ENCODE peak calls at places on chromosomes 12 and 14, in eight cellular contexts. W is WERI-Rb-1, A is PC-3, L is AG10803, P is astrocyte of the spinal cord, Y is fibroblast of the aortic adventitia, D is lower leg skin, R is mucosa of descending colon. C is an unnamed sample.

GRCh38 chr12:75635606-75636444 is 124.4 kb upstream of the KRR1 start:
- DNase-seq in D (no peak), P (peak), Y (peak), W (no peak), R (no peak), L (peak), A (peak), C (no peak)

GRCh38 chr12:65238609-65239008 is 39.9 kb upstream of the MSRB3 start:
- DNase-seq in A (no peak), L (no peak), P (no peak), W (no peak), Y (no peak), R (no peak), D (no peak), C (no peak)

GRCh38 chr12:64387201-64387816 is 3.2 kb downstream of the C12orf56 start:
- DNase-seq in D (no peak), A (peak), Y (no peak), L (no peak), W (no peak), P (no peak), R (no peak), C (no peak)

GRCh38 chr14:54589843-54590242 is 22.9 kb downstream of the SAMD4A start:
- DNase-seq in Y (no peak), R (no peak), D (no peak), P (no peak), L (peak), A (peak), W (no peak), C (no peak)

GRCh38 chr12:92431146-92431545 is 271.6 kb upstream of the PLEKHG7 start:
- DNase-seq in R (peak), A (no peak), D (no peak), P (no peak), L (no peak), Y (no peak), W (no peak), C (no peak)

GRCh38 chr12:130026608-130027176 is 122.9 kb upstream of the TMEM132D start:
- DNase-seq in L (no peak), P (no peak), D (no peak), W (peak), R (peak), Y (no peak), A (peak), C (no peak)

GRCh38 chr14:77714926-77715325 is 7.0 kb downstream of the SLIRP start:
- DNase-seq in L (no peak), D (no peak), R (no peak), W (no peak), A (no peak), Y (no peak), P (no peak), C (no peak)

GRCh38 chr12:22477166-22477893 is 67.0 kb downstream of the C2CD5 start:
- DNase-seq in W (no peak), A (no peak), L (peak), Y (peak), D (peak), R (no peak), P (peak), C (no peak)

GRCh38 chr14:32593290-32593942 is 264.3 kb downstream of the AKAP6 start:
- DNase-seq in A (peak), Y (peak), P (peak), R (no peak), L (peak), W (no peak), D (no peak), C (no peak)

GRCh38 chr14:103519043-103519836 is 3.4 kb downstream of the CKB start:
- DNase-seq in A (no peak), R (peak), L (peak), P (no peak), Y (peak), W (no peak), D (no peak), C (peak)

GRCh38 chr12:56315256-56315625 is 547 bp downstream of the CNPY2 start:
- DNase-seq in D (no peak), R (peak), A (no peak), Y (no peak), W (peak), P (peak), L (no peak), C (no peak)

GRCh38 chr12:128829870-128830504 is 6.2 kb upstream of the SLC15A4 start:
- DNase-seq in Y (no peak), W (peak), L (no peak), D (no peak), A (peak), R (no peak), P (no peak), C (no peak)

GRCh38 chr12:44015333-44015941 is 179.6 kb downstream of the TMEM117 start:
- DNase-seq in R (no peak), D (no peak), A (peak), P (peak), L (peak), W (no peak), Y (peak), C (no peak)

GRCh38 chr12:90111646-90112565 is 403.3 kb upstream of the ATP2B1 start:
- DNase-seq in A (no peak), W (peak), D (no peak), P (no peak), Y (no peak), L (no peak), R (no peak), C (no peak)

GRCh38 chr14:100067971-100068959 is 3.0 kb downstream of the EVL start:
- DNase-seq in W (no peak), D (peak), L (no peak), Y (no peak), A (peak), R (peak), P (no peak), C (no peak)

GRCh38 chr14:61174395-61175386 is 106.4 kb downstream of the TMEM30B start:
- DNase-seq in A (peak), L (peak), W (no peak), Y (peak), R (no peak), P (peak), D (no peak), C (no peak)

GRCh38 chr14:52649511-52649910 is 45.8 kb downstream of the ERO1A start:
- DNase-seq in Y (no peak), W (no peak), P (no peak), L (no peak), D (no peak), A (no peak), R (no peak), C (no peak)

GRCh38 chr12:1350055-1350933 is 244.1 kb downstream of the FBXL14 start:
- DNase-seq in R (no peak), A (peak), Y (peak), W (no peak), P (peak), D (no peak), L (peak), C (no peak)

GRCh38 chr12:50620050-50620974 is 115.5 kb downstream of the DIP2B start:
- DNase-seq in A (peak), L (peak), Y (peak), P (peak), D (no peak), W (no peak), R (no peak), C (no peak)
- TF ChIP-seq CTCF in A (peak), L (peak), Y (peak), P (peak), D (no peak), W (no peak), R (no peak), C (no peak)

DNA sequence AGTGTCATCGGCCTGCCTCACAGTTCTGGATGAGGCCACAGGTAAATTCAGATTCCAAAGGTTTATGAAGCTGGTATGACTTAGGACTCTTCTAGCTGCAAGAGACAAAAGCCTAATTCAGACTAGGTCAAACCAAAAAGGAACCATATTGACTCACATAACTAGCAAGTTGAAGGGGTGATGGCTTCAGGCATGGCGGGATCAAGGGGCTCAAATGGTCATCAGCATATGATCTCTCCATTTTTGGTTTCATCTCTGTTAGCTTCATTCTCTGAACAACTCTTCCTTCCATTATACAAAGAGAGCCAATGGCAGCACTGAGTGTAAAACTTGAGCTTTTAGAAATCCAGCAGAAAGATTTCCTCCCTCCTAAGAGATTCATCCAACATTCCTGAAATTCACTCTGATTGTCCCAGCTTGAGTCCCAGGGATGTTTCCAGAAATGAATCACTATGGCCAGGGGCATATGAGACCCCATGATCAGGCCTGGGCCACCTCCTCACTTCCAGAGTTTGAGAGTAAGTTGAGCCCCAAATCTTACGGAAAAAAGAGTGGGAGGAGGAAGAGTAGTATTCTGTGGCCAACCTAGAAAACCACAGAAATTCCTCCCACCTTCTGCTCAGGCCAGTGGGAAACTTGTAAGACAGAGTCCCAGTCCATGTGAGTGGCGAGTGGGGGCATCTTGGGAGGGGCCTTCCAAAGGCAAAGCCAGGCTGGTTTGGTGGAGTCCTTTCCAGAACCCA is 2.0 kb upstream of the MAP1LC3B2 start:
- DNase-seq in D (peak), W (no peak), A (no peak), Y (peak), P (no peak), L (peak), R (no peak), C (no peak)
- H3K4me3 ChIP-seq in D (no peak), W (no peak), A (no peak), Y (no peak), P (no peak), L (no peak), R (no peak), C (no peak)

GRCh38 chr12:94710933-94711332 is 60.6 kb upstream of the TMCC3 start:
- DNase-seq in D (no peak), L (peak), Y (no peak), P (no peak), A (peak), R (peak), W (peak), C (no peak)
- TF ChIP-seq CTCF in D (no peak), L (peak), Y (peak), P (peak), A (peak), R (no peak), W (peak), C (no peak)

GRCh38 chr12:11727133-11727664 is 77.7 kb downstream of the ETV6 start:
- DNase-seq in P (no peak), L (no peak), A (no peak), D (no peak), R (no peak), Y (no peak), W (no peak), C (no peak)

GRCh38 chr12:11723993-11724392 is 74.5 kb downstream of the ETV6 start:
- DNase-seq in R (no peak), Y (peak), L (no peak), W (no peak), A (no peak), P (peak), D (no peak), C (no peak)

GRCh38 chr12:11726659-11727058 is 77.2 kb downstream of the ETV6 start:
- DNase-seq in P (no peak), R (no peak), D (no peak), Y (no peak), A (no peak), L (no peak), W (no peak), C (no peak)

GRCh38 chr12:11724888-11725310 is 75.4 kb downstream of the ETV6 start:
- DNase-seq in A (no peak), P (peak), D (no peak), W (no peak), Y (peak), R (no peak), L (peak), C (peak)

GRCh38 chr12:11725616-11726015 is 76.1 kb downstream of the ETV6 start:
- DNase-seq in Y (no peak), D (no peak), W (no peak), L (no peak), R (no peak), A (no peak), P (no peak), C (no peak)
- H3K4me3 ChIP-seq in Y (no peak), D (no peak), W (no peak), L (no peak), R (no peak), A (no peak), P (no peak), C (no peak)

DNA sequence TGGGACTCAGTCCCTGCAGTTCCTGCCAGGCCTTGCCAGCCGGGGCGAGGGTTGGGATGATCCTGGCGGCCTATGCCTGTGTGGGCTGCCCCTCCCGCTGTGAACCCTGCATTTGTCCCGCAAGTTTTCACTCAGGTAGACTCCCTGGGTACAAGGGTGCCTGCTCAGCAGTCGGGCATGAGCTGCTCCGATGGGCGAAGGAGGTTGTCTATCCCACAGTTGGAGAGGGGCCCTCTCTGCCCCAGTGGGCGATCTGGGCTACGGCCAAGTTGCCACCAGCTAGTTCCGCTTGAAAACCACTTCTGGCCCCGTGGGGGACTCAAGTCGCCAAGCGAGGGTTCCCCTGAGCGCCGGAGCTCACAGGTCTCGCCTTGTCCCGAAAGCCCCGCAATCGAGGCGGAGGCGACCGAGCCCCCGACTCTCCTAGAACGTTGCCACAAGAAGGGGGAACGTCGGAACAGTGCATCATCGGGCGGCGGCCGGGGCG is 368 bp upstream of the TPI1 start:
- DNase-seq in A (peak), L (no peak), R (no peak), Y (no peak), D (peak), W (no peak), P (no peak), C (no peak)
- TF ChIP-seq CTCF in A (no peak), L (no peak), R (no peak), Y (no peak), D (no peak), W (no peak), P (no peak), C (no peak)

GRCh38 chr14:64234877-64235651 is 59.1 kb downstream of the ESR2 start:
- DNase-seq in L (no peak), Y (peak), A (peak), P (peak), W (peak), D (no peak), R (no peak), C (no peak)
- H3K4me3 ChIP-seq in L (no peak), Y (no peak), A (no peak), P (no peak), W (peak), D (no peak), R (no peak), C (no peak)

GRCh38 chr12:111271674-111272418 is 97.0 kb downstream of the PHETA1 start:
- DNase-seq in L (no peak), A (peak), W (no peak), P (no peak), Y (peak), D (no peak), R (no peak), C (no peak)
- TF ChIP-seq CTCF in L (peak), A (peak), W (peak), P (peak), Y (peak), D (no peak), R (no peak), C (no peak)

GRCh38 chr12:132765366-132765765 is 3.7 kb upstream of the ANKLE2 start:
- DNase-seq in P (no peak), D (no peak), W (no peak), L (no peak), R (no peak), Y (no peak), A (no peak), C (no peak)
- H3K4me3 ChIP-seq in P (no peak), D (no peak), W (no peak), L (no peak), R (no peak), Y (no peak), A (no peak), C (no peak)

DNA sequence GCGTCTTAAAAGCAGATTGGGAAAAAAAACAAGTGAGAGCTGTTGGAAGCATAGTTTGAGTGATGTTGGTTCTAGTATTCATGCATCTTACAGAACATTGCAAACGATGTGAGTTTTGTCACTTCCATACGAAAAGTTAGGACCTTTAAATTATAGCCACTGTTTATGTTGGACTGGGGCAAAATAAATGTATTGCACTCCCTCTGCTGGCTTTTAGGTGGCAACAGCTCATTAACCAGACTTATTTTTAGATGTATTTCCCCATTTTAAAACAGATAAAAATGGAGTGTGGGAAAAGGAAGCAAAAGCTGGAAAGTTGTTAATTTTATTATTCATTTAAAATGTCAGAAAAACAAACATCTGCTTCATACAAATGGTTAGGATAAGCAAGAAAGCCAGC is 111.9 kb downstream of the LGR5 start:
- DNase-seq in W (no peak), Y (peak), P (peak), A (peak), D (no peak), R (no peak), L (peak), C (no peak)
- TF ChIP-seq CTCF in W (peak), Y (peak), P (peak), A (peak), D (no peak), R (no peak), L (peak), C (no peak)